ENCODE peak calls at places on chromosomes 1 and 21, in five cellular contexts. L, A, X, E and I are unnamed samples.

GRCh38 chr1:179353546-179353945 is 12.2 kb upstream of the AXDND1 start:
- DNase-seq in L (no peak), A (peak), X (no peak), E (no peak), I (no peak)

GRCh38 chr1:94955767-94956632 is 29.1 kb upstream of the CNN3 start:
- DNase-seq in L (no peak), A (no peak), X (no peak), E (no peak), I (no peak)

GRCh38 chr1:228782662-228783414 is 47.6 kb downstream of the RHOU start:
- DNase-seq in L (peak), A (peak), X (no peak), E (no peak), I (no peak)

GRCh38 chr1:1165900-1166421 is 7.7 kb upstream of the TTLL10 start:
- DNase-seq in L (peak), A (no peak), X (no peak), E (no peak), I (no peak)

GRCh38 chr1:160112370-160112769 is 3.2 kb upstream of the ATP1A2 start:
- DNase-seq in L (no peak), A (no peak), X (no peak), E (no peak), I (no peak)

GRCh38 chr1:27356628-27357280 is 10.0 kb downstream of the MAP3K6 start:
- DNase-seq in L (peak), A (no peak), X (peak), E (no peak), I (peak)

GRCh38 chr1:101483982-101484381 is 247.2 kb downstream of the S1PR1 start:
- DNase-seq in L (no peak), A (no peak), X (no peak), E (no peak), I (no peak)

GRCh38 chr1:208781391-208782035 is 537.3 kb upstream of the PLXNA2 start:
- DNase-seq in L (no peak), A (no peak), X (no peak), E (no peak), I (no peak)

GRCh38 chr1:67836769-67837168 is 3.5 kb upstream of the GNG12 start:
- DNase-seq in L (no peak), A (no peak), X (no peak), E (no peak), I (no peak)

GRCh38 chr1:151325646-151326429 is 1.4 kb downstream of the PI4KB start:
- DNase-seq in L (no peak), A (peak), X (no peak), E (no peak), I (no peak)

GRCh38 chr1:17045140-17045539 is 8.7 kb downstream of the SDHB start:
- DNase-seq in L (no peak), A (no peak), X (no peak), E (no peak), I (no peak)

GRCh38 chr1:29179641-29180184 is 2.0 kb downstream of the SRSF4 start:
- DNase-seq in L (no peak), A (no peak), X (no peak), E (no peak), I (no peak)

GRCh38 chr1:116375884-116376733 is 3.1 kb downstream of the ATP1A1 start:
- DNase-seq in L (peak), A (peak), X (peak), E (no peak), I (peak)

GRCh38 chr1:171286032-171286705 is 27.8 kb upstream of the FMO4 start:
- DNase-seq in L (no peak), A (peak), X (no peak), E (no peak), I (no peak)

GRCh38 chr1:9112961-9113880 is 15.7 kb downstream of the GPR157 start:
- DNase-seq in L (no peak), A (no peak), X (no peak), E (no peak), I (no peak)

GRCh38 chr1:36513676-36514473 is 31.2 kb upstream of the CSF3R start:
- DNase-seq in L (no peak), A (no peak), X (no peak), E (no peak), I (no peak)

GRCh38 chr21:34814529-34814951 is 145.7 kb downstream of the CLIC6 start:
- DNase-seq in L (no peak), A (no peak), X (no peak), E (no peak), I (no peak)

GRCh38 chr21:46357335-46357604 is 33.3 kb downstream of the PCNT start:
- DNase-seq in L (no peak), A (no peak), X (no peak), E (no peak), I (no peak)